ENCODE peak calls at places on chromosome 12, in four cellular contexts. G is thoracic aorta, L is body of pancreas, K is transverse colon. T is an unnamed sample.

GRCh38 chr12:48717252-48717695 is 767 bp upstream of the CCNT1 start:
- DNase-seq in G (no peak), L (no peak), K (no peak), T (no peak)

GRCh38 chr12:42744539-42745156 is 155.1 kb upstream of the PRICKLE1 start:
- DNase-seq in G (no peak), L (peak; percentile 18), K (no peak), T (no peak)

GRCh38 chr12:6058481-6059161 is 65.8 kb downstream of the VWF start:
- DNase-seq in G (no peak), L (no peak), K (no peak), T (no peak)

GRCh38 chr12:2057041-2057792 is 4.4 kb downstream of the CACNA1C start:
- DNase-seq in G (no peak), L (peak; percentile 52), K (peak; percentile 70), T (peak; percentile 53)

GRCh38 chr12:75542942-75543341 is 31.5 kb upstream of the KRR1 start:
- DNase-seq in G (no peak), L (no peak), K (no peak), T (no peak)

GRCh38 chr12:99686142-99686541 is 38.6 kb downstream of the GARIN6 start:
- DNase-seq in G (no peak), L (no peak), K (no peak), T (no peak)

GRCh38 chr12:3247596-3248270 is 170.6 kb downstream of the TSPAN9 start:
- DNase-seq in G (no peak), L (no peak), K (no peak), T (no peak)

GRCh38 chr12:24838531-24838950 is 110.4 kb downstream of the BCAT1 start:
- DNase-seq in G (no peak), L (peak; percentile 63), K (peak; percentile 37), T (peak; percentile 17)

GRCh38 chr12:67797316-67797741 is 148.8 kb downstream of the DYRK2 start:
- DNase-seq in G (peak; percentile 2), L (no peak), K (no peak), T (no peak)

GRCh38 chr12:58310368-58310767 is 369.0 kb downstream of the ATP23 start:
- DNase-seq in G (no peak), L (no peak), K (no peak), T (no peak)

GRCh38 chr12:52346596-52346995 is 20.7 kb downstream of the KRT85 start:
- DNase-seq in G (no peak), L (peak; percentile 48), K (no peak), T (no peak)

GRCh38 chr12:111596985-111597730 is 2.0 kb downstream of the ATXN2 start:
- DNase-seq in G (no peak), L (peak; percentile 80), K (peak; percentile 68), T (peak; percentile 71)

GRCh38 chr12:132153501-132154340 is 9.5 kb downstream of the NOC4L start:
- DNase-seq in G (no peak), L (peak; percentile 64), K (peak; percentile 65), T (peak; percentile 61)

GRCh38 chr12:32877670-32878459 is 18.7 kb downstream of the PKP2 start:
- DNase-seq in G (no peak), L (peak; percentile 83), K (no peak), T (peak; percentile 34)

GRCh38 chr12:597926-598568 is 65.2 kb downstream of the NINJ2 start:
- DNase-seq in G (no peak), L (no peak), K (no peak), T (no peak)

GRCh38 chr12:78149459-78149858 is 318.8 kb downstream of the NAV3 start:
- DNase-seq in G (no peak), L (no peak), K (no peak), T (no peak)

GRCh38 chr12:95205685-95206084 is 11.6 kb downstream of the FGD6 start:
- DNase-seq in G (no peak), L (peak; percentile 13), K (no peak), T (no peak)

GRCh38 chr12:95204141-95204866 is 13.0 kb downstream of the FGD6 start:
- DNase-seq in G (no peak), L (peak; percentile 32), K (peak; percentile 55), T (no peak)

GRCh38 chr12:95203477-95203843 is 13.8 kb downstream of the FGD6 start:
- DNase-seq in G (no peak), L (no peak), K (no peak), T (no peak)

GRCh38 chr12:95206916-95207315 is 10.4 kb downstream of the FGD6 start:
- DNase-seq in G (no peak), L (no peak), K (no peak), T (no peak)

GRCh38 chr12:95205016-95205415 is 12.3 kb downstream of the FGD6 start:
- DNase-seq in G (no peak), L (no peak), K (no peak), T (no peak)
- H3K4me1 ChIP-seq in G (peaks cover 27% of the 10 kb centered on the region), L (peaks cover 49% of the 10 kb centered on the region), K (peaks cover 41% of the 10 kb centered on the region), T (peaks cover 10% of the 10 kb centered on the region)

GRCh38 chr12:25996677-25997076 is 38.2 kb downstream of the RASSF8 start:
- DNase-seq in G (no peak), L (no peak), K (no peak), T (no peak)
- H3K4me1 ChIP-seq in G (peaks cover 24% of the 10 kb centered on the region), L (peaks cover 18% of the 10 kb centered on the region), K (no peaks in the 10 kb centered on the region), T (peaks cover 44% of the 10 kb centered on the region)

GRCh38 chr12:27498761-27499160 is 25.2 kb upstream of the PPFIBP1 start:
- DNase-seq in G (no peak), L (no peak), K (no peak), T (no peak)
- H3K4me1 ChIP-seq in G (no peaks in the 10 kb centered on the region), L (no peaks in the 10 kb centered on the region), K (no peaks in the 10 kb centered on the region), T (no peaks in the 10 kb centered on the region)

GRCh38 chr12:12822886-12823285 is 9.7 kb downstream of the DDX47 start:
- DNase-seq in G (no peak), L (no peak), K (no peak), T (no peak)
- H3K4me1 ChIP-seq in G (peaks cover 12% of the 10 kb centered on the region), L (peaks cover 12% of the 10 kb centered on the region), K (peaks cover 8% of the 10 kb centered on the region), T (peaks cover 5% of the 10 kb centered on the region)

DNA sequence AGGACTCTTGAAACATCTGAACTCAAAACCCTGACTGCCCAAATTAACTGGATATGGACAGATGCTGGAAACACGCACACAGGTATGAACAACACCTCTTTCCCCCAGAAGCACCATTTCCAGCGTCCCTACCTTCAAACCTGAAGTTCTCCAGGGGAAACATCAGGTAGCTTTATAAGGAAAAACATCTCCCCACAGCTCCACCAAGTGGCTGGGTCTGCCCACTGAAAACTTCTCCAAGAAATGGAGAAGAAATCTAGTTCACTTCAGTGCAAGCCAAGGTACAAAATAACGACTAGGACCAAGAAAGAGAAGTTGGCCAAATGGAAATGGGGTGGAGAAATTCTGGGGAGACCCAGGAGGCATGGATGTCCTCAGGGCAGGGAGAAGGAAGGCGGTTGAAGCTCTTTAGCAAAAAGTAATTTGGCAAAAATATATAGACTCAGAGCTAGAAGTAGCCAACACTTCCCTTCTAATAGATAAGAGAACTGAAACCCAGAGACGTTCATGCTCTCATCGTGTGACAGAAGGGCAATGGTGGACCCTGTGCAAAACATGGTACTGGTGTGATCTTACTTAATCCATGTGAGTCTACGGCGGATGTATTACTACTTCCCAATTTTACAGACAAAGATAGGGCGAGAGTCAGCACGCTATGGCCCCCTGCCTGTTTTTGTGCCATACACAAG is 10.5 kb upstream of the NUAK1 start:
- DNase-seq in G (no peak), L (peak; percentile 50), K (peak; percentile 34), T (no peak)
- H3K4me1 ChIP-seq in G (peaks cover 11% of the 10 kb centered on the region), L (peaks cover 22% of the 10 kb centered on the region), K (peaks cover 14% of the 10 kb centered on the region), T (peaks cover 43% of the 10 kb centered on the region)